ENCODE peak calls at places on chromosomes 13 and 19, in eight cellular contexts. E is adrenal gland; S is tibial nerve; Q is left ventricle myocardium inferior; B is substantia nigra; O is SJSA1; J is OCI-LY7; N is CD8-positive, alpha-beta memory T cell. T is an unnamed sample.

GRCh38 chr19:48661746-48662145 is 11.1 kb downstream of the NTN5 start:
- DNase-seq in E (no peak), S (no peak), Q (no peak), B (no peak), O (no peak), J (no peak), N (no peak), T (no peak)

GRCh38 chr19:48877900-48878218 is 5.6 kb downstream of the PPP1R15A start:
- DNase-seq in E (no peak), S (no peak), Q (no peak), B (no peak), O (no peak), J (no peak), N (peak; percentile 31), T (no peak)

GRCh38 chr19:47511681-47512080 is 3.2 kb downstream of the NAPA start:
- DNase-seq in E (peak; percentile 22), S (no peak), Q (no peak), B (no peak), O (no peak), J (no peak), N (no peak), T (no peak)

GRCh38 chr13:39132286-39132685 is 94.0 kb downstream of the NHLRC3 start:
- DNase-seq in E (no peak), S (no peak), Q (no peak), B (no peak), O (no peak), J (no peak), N (no peak), T (no peak)

GRCh38 chr13:28531195-28531955 is 36.4 kb upstream of the FLT1 start:
- DNase-seq in E (peak; percentile 22), S (no peak), Q (peak; percentile 61), B (no peak), O (peak; percentile 41), J (no peak), N (no peak), T (peak; percentile 13)

GRCh38 chr13:110273254-110273653 is 33.7 kb downstream of the COL4A1 start:
- DNase-seq in E (no peak), S (no peak), Q (no peak), B (no peak), O (no peak), J (no peak), N (no peak), T (no peak)

GRCh38 chr19:21466627-21467026 is 38.8 kb upstream of the ZNF429 start:
- DNase-seq in E (no peak), S (no peak), Q (no peak), B (no peak), O (no peak), J (no peak), N (no peak), T (no peak)

GRCh38 chr19:32234663-32235217 is 110.7 kb upstream of the ZNF507 start:
- DNase-seq in E (no peak), S (no peak), Q (no peak), B (no peak), O (no peak), J (no peak), N (no peak), T (no peak)

GRCh38 chr19:13299838-13300237 is 149.6 kb downstream of the IER2 start:
- DNase-seq in E (no peak), S (no peak), Q (no peak), B (no peak), O (no peak), J (no peak), N (no peak), T (no peak)

GRCh38 chr19:35107541-35107939 is 8.1 kb upstream of the FXYD3 start:
- DNase-seq in E (no peak), S (peak; percentile 51), Q (no peak), B (peak; percentile 63), O (no peak), J (no peak), N (no peak), T (peak; percentile 22)

GRCh38 chr19:39997595-39998216 is 846 bp downstream of the ZNF546 start:
- DNase-seq in E (no peak), S (no peak), Q (no peak), B (no peak), O (no peak), J (no peak), N (no peak), T (no peak)

GRCh38 chr13:114104626-114105350 is 27.6 kb downstream of the RASA3 start:
- DNase-seq in E (no peak), S (no peak), Q (no peak), B (no peak), O (no peak), J (no peak), N (no peak), T (no peak)

GRCh38 chr13:110991991-110992508 is 77.2 kb upstream of the ANKRD10 start:
- DNase-seq in E (no peak), S (no peak), Q (no peak), B (no peak), O (no peak), J (no peak), N (no peak), T (no peak)

GRCh38 chr13:77833331-77833863 is 85.2 kb downstream of the EDNRB start:
- DNase-seq in E (no peak), S (peak; percentile 64), Q (no peak), B (no peak), O (no peak), J (no peak), N (no peak), T (no peak)

GRCh38 chr19:23401086-23401485 is 5.8 kb upstream of the ZNF91 start:
- DNase-seq in E (no peak), S (no peak), Q (no peak), B (no peak), O (no peak), J (no peak), N (no peak), T (no peak)

GRCh38 chr19:54254195-54254906 is 2.7 kb downstream of the LILRB5 start:
- DNase-seq in E (no peak), S (no peak), Q (no peak), B (no peak), O (peak; percentile 38), J (no peak), N (no peak), T (no peak)

GRCh38 chr13:39866722-39867121 is 211.3 kb downstream of the COG6 start:
- DNase-seq in E (no peak), S (no peak), Q (no peak), B (no peak), O (no peak), J (no peak), N (no peak), T (no peak)

GRCh38 chr13:35210234-35210633 is 266.3 kb downstream of the MAB21L1 start:
- DNase-seq in E (no peak), S (no peak), Q (no peak), B (no peak), O (no peak), J (no peak), N (no peak), T (no peak)

GRCh38 chr13:79450110-79450509 is 30.8 kb upstream of the NDFIP2 start:
- DNase-seq in E (no peak), S (no peak), Q (no peak), B (no peak), O (no peak), J (no peak), N (no peak), T (no peak)

GRCh38 chr13:44117351-44117750 is 237.6 kb downstream of the LACC1 start:
- DNase-seq in E (no peak), S (no peak), Q (no peak), B (no peak), O (no peak), J (peak; percentile 24), N (no peak), T (no peak)

GRCh38 chr13:100235311-100235901 is 146.5 kb downstream of the PCCA start:
- DNase-seq in E (peak; percentile 35), S (peak; percentile 70), Q (no peak), B (no peak), O (peak; percentile 69), J (peak; percentile 15), N (peak; percentile 43), T (peak; percentile 69)

DNA sequence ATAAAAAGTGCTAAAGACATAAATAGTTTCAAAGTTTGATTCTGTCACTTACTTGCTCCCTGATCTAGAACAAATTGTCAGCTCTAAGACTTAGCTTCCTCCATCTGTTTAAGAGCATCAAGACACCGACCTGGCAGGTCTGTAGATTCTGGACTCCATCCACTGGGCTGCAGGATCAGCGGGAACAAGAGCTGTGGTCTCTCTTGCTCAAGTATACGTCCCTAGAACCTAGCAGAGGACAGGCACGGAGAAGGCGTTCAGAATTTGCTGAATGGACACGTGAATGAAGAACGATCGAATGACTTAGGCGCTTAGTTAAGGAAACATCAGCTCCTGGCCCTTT is 1.1 kb downstream of the DZIP1 start:
- DNase-seq in E (no peak), S (no peak), Q (no peak), B (no peak), O (no peak), J (no peak), N (no peak), T (peak; percentile 27)
- H3K27ac ChIP-seq in E (no peak overlapping the region), S (peak overlapping the region; percentile 65), Q (peak overlapping the region; percentile 76), B (peak overlapping the region; percentile 38), O (no peak overlapping the region), J (no peak overlapping the region), N (no peak overlapping the region), T (peak overlapping the region; percentile 23)

GRCh38 chr19:33373701-33374405 is at the start of gene CEBPG:
- DNase-seq in E (no peak), S (no peak), Q (peak; percentile 59), B (no peak), O (peak; percentile 71), J (peak; percentile 75), N (no peak), T (no peak)

GRCh38 chr19:33376423-33376822 is 2.9 kb downstream of the CEBPG start:
- DNase-seq in E (no peak), S (peak; percentile 71), Q (peak; percentile 80), B (no peak), O (peak; percentile 92), J (no peak), N (no peak), T (peak; percentile 80)

GRCh38 chr19:33375760-33376159 is 2.3 kb downstream of the CEBPG start:
- DNase-seq in E (no peak), S (no peak), Q (no peak), B (no peak), O (no peak), J (no peak), N (no peak), T (no peak)

GRCh38 chr19:33374406-33374703 is 846 bp downstream of the CEBPG start:
- DNase-seq in E (peak; percentile 21), S (no peak), Q (no peak), B (no peak), O (no peak), J (peak; percentile 29), N (no peak), T (no peak)

GRCh38 chr19:33375156-33375744 is 1.7 kb downstream of the CEBPG start:
- DNase-seq in E (no peak), S (no peak), Q (no peak), B (no peak), O (no peak), J (peak; percentile 4), N (no peak), T (no peak)
- H3K27ac ChIP-seq in E (no peak overlapping the region), S (peak overlapping the region; percentile 21), Q (peak overlapping the region; percentile 95), B (no peak overlapping the region), O (no peak overlapping the region), J (no peak overlapping the region), N (peak overlapping the region; percentile 80), T (no peak overlapping the region)

GRCh38 chr19:5112175-5112574 is 143.3 kb downstream of the KDM4B start:
- DNase-seq in E (no peak), S (no peak), Q (no peak), B (no peak), O (no peak), J (no peak), N (no peak), T (no peak)
- H3K27ac ChIP-seq in E (no peak overlapping the region), S (no peak overlapping the region), Q (no peak overlapping the region), B (no peak overlapping the region), O (no peak overlapping the region), J (no peak overlapping the region), N (no peak overlapping the region), T (no peak overlapping the region)

GRCh38 chr19:44069415-44069814 is 2.5 kb upstream of the ZNF284 start:
- DNase-seq in E (no peak), S (no peak), Q (no peak), B (no peak), O (no peak), J (no peak), N (no peak), T (no peak)
- H3K27ac ChIP-seq in E (no peak overlapping the region), S (no peak overlapping the region), Q (no peak overlapping the region), B (no peak overlapping the region), O (no peak overlapping the region), J (no peak overlapping the region), N (no peak overlapping the region), T (no peak overlapping the region)